ENCODE peak calls at places on chromosomes 5 and 9, in nine cellular contexts. X, V, C, W, P, L, I, Z and K are unnamed samples.
A peak's percentile ranks its signal among the peaks of the same experiment; 100 is the strongest.

GRCh38 chr9:89497978-89498844 is at the start of gene SEMA4D:
- DNase-seq in X (peak; percentile 66), V (no peak), C (peak; percentile 23), W (peak; percentile 89), P (peak; percentile 43), L (peak; percentile 47), I (no peak), Z (peak; percentile 44), K (peak; percentile 90)

GRCh38 chr9:92486371-92486770 is 4.1 kb upstream of the ASPN start:
- DNase-seq in X (no peak), V (no peak), C (no peak), W (no peak), P (no peak), L (no peak), I (no peak), Z (no peak), K (no peak)

GRCh38 chr5:142748568-142749249 is 21.5 kb upstream of the ARHGAP26 start:
- DNase-seq in X (no peak), V (peak; percentile 42), C (no peak), W (peak; percentile 73), P (no peak), L (no peak), I (no peak), Z (no peak), K (peak; percentile 39)

GRCh38 chr5:67315082-67315801 is 118.6 kb upstream of the CD180 start:
- DNase-seq in X (peak; percentile 66), V (no peak), C (peak; percentile 74), W (peak; percentile 59), P (no peak), L (no peak), I (no peak), Z (no peak), K (no peak)

GRCh38 chr5:174608631-174609097 is 115.7 kb upstream of the MSX2 start:
- DNase-seq in X (peak; percentile 30), V (no peak), C (no peak), W (peak; percentile 39), P (no peak), L (no peak), I (peak; percentile 61), Z (no peak), K (no peak)

GRCh38 chr5:19266791-19267190 is 721.2 kb downstream of the CDH18 start:
- DNase-seq in X (no peak), V (no peak), C (no peak), W (no peak), P (no peak), L (no peak), I (no peak), Z (no peak), K (no peak)

GRCh38 chr5:122942164-122942914 is 94.2 kb downstream of the PPIC start:
- DNase-seq in X (peak; percentile 25), V (no peak), C (peak; percentile 19), W (no peak), P (no peak), L (peak; percentile 6), I (no peak), Z (no peak), K (no peak)

GRCh38 chr5:76403963-76404693 is 1.0 kb downstream of the IQGAP2 start:
- DNase-seq in X (no peak), V (peak; percentile 96), C (no peak), W (peak; percentile 79), P (no peak), L (peak; percentile 28), I (no peak), Z (peak; percentile 6), K (peak; percentile 66)

GRCh38 chr5:55324815-55325418 is 17.1 kb downstream of the MTREX start:
- DNase-seq in X (peak; percentile 75), V (peak; percentile 49), C (peak; percentile 55), W (peak; percentile 20), P (no peak), L (no peak), I (no peak), Z (peak; percentile 46), K (peak; percentile 25)

GRCh38 chr5:55331321-55331720 is 23.5 kb downstream of the MTREX start:
- DNase-seq in X (peak; percentile 48), V (no peak), C (no peak), W (no peak), P (no peak), L (no peak), I (no peak), Z (no peak), K (no peak)

GRCh38 chr5:55324006-55324405 is 16.2 kb downstream of the MTREX start:
- DNase-seq in X (no peak), V (peak; percentile 73), C (no peak), W (no peak), P (no peak), L (no peak), I (no peak), Z (no peak), K (no peak)

GRCh38 chr5:55333017-55333416 is 25.2 kb downstream of the MTREX start:
- DNase-seq in X (no peak), V (no peak), C (no peak), W (no peak), P (no peak), L (no peak), I (no peak), Z (no peak), K (no peak)

DNA sequence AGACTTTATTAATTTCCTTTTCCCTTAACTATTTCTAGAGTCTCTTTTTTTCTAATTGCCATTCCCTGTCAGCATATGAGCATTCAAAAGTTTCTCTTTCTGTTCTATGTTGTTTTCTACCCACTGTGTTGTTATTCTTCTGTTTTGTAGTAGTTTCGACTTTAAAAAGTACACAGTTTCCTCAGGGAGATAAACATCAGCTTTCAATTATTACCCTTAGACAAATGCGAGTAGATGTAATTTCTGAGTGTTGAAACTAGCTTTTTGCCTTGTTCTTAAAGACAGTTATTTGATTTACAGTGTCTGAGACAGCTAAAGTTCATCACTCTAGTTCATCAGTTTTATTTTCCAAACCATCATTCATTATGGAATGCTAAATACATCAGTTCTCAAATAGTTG is 19.5 kb downstream of the MTREX start:
- DNase-seq in X (no peak), V (no peak), C (no peak), W (no peak), P (no peak), L (no peak), I (no peak), Z (no peak), K (no peak)
- TF ChIP-seq CTCF in X (no peak), V (no peak), C (no peak), W (no peak), P (no peak), L (no peak), I (no peak), Z (no peak), K (no peak)

DNA sequence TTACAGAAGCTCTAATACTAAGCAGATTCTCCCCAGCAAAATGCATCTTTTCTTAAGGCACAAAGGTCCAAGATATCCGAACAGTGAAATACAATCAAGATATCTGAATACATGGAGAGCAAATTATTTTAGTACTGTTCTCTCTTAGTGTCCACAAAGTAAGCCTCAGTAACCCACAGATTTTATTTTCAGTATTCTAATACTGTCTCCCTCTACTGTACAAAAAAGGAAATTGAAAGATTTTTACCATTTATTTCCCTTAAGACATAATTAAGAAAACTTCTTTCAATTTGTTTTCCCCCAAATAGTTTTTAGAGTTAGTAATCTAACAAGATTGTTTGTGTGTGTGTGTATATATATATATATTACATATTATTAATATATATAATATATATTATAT is 24.7 kb upstream of the NOL6 start:
- DNase-seq in X (peak; percentile 23), V (no peak), C (peak; percentile 20), W (no peak), P (no peak), L (no peak), I (no peak), Z (no peak), K (no peak)
- TF ChIP-seq CTCF in X (peak; percentile 35), V (no peak), C (no peak), W (peak; percentile 29), P (peak; percentile 34), L (peak; percentile 21), I (no peak), Z (peak; percentile 36), K (no peak)

DNA sequence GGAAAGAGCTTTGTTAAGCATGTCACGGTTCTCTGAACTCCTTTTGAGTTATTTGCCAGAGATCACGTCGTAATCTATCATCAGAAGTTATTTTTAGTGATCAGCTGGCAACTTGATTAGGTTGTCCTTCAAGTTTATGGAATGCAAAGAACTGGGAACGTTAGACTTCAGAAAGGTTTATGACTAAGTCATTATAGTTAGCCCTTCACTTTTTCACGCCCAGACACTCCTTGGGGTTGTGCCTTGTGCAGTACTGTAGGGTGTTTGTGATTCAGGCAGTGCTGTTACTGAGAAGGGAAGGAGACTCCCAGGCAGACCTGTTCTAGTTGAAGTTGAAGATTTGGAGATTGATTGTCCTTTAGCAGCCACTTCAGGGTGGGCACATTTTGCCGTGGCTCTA is 26.7 kb upstream of the PHF2 start:
- DNase-seq in X (no peak), V (no peak), C (no peak), W (no peak), P (no peak), L (no peak), I (no peak), Z (no peak), K (no peak)
- TF ChIP-seq CTCF in X (no peak), V (no peak), C (no peak), W (no peak), P (no peak), L (no peak), I (no peak), Z (no peak), K (no peak)

DNA sequence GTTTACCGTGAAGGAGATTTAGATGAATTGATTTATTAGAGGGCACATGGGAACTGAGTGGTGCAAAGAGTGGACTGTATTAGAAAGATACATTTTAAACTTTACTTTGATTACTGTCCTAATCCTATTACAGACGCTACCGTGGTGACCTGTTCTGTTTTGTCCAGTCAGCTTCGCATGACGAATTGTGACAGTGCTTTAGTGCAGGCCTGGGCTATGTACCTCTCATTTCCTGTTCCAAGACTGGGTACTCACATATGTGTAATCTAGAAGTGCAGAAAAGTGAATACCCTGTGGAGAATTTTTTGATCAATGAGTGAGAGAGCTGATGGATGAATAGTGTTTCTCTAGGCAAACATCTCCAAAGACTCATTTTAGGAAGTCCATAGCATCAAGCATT is 385.9 kb downstream of the ANXA1 start:
- DNase-seq in X (no peak), V (no peak), C (no peak), W (no peak), P (no peak), L (no peak), I (no peak), Z (no peak), K (no peak)
- TF ChIP-seq CTCF in X (no peak), V (no peak), C (no peak), W (no peak), P (no peak), L (no peak), I (no peak), Z (no peak), K (no peak)